ENCODE peak calls at places on chromosome 20, in six cellular contexts. E, D, M, G, I and Q are unnamed samples. For H3K9me3, the result is how much of the 10 kb centered on the place peaks cover.

GRCh38 chr20:56625837-56626236 is 3.3 kb upstream of the TFAP2C start:
- DNase-seq in D (no peak), G (no peak), E (no peak), I (no peak), M (no peak), Q (no peak)

GRCh38 chr20:17693534-17694001 is 6.2 kb upstream of the BANF2 start:
- DNase-seq in M (no peak), E (no peak), I (no peak), G (peak), D (no peak), Q (no peak)

GRCh38 chr20:13205848-13206434 is 15.1 kb upstream of the ISM1 start:
- DNase-seq in E (no peak), M (no peak), G (no peak), I (no peak), D (no peak), Q (no peak)

GRCh38 chr20:34546751-34547181 is 11.8 kb upstream of the MAP1LC3A start:
- DNase-seq in M (no peak), D (no peak), E (no peak), G (no peak), I (no peak), Q (no peak)

GRCh38 chr20:10550204-10551118 is 115.4 kb downstream of the SLX4IP start:
- DNase-seq in E (no peak), M (no peak), G (no peak), I (no peak), D (no peak), Q (no peak)

GRCh38 chr20:5580940-5581708 is 169.1 kb upstream of the SHLD1 start:
- DNase-seq in G (no peak), I (no peak), D (no peak), E (no peak), M (no peak), Q (no peak)

GRCh38 chr20:47493954-47494293 is 7.8 kb upstream of the NCOA3 start:
- DNase-seq in I (no peak), D (no peak), G (no peak), M (no peak), E (no peak), Q (no peak)

GRCh38 chr20:17762243-17762872 is 62.6 kb downstream of the BANF2 start:
- DNase-seq in I (no peak), G (peak), E (no peak), D (no peak), M (no peak), Q (no peak)

GRCh38 chr20:35339007-35339406 is 46.8 kb upstream of the FAM83C start:
- DNase-seq in E (no peak), G (no peak), I (no peak), M (no peak), D (peak), Q (no peak)

GRCh38 chr20:4014031-4014474 is 1.3 kb downstream of the RNF24 start:
- DNase-seq in M (peak), I (no peak), D (peak), E (no peak), G (peak), Q (no peak)

GRCh38 chr20:1894471-1894950 is 696 bp upstream of the SIRPA start:
- DNase-seq in M (no peak), G (peak), D (peak), I (peak), E (peak), Q (no peak)

GRCh38 chr20:44642203-44643153 is 9.0 kb downstream of the ADA start:
- DNase-seq in D (peak), I (peak), E (peak), M (peak), G (peak), Q (no peak)

GRCh38 chr20:38114353-38114791 is 50.7 kb downstream of the TGM2 start:
- DNase-seq in D (peak), I (no peak), G (no peak), M (peak), E (no peak), Q (peak)

GRCh38 chr20:44810391-44811149 is at the start of gene RIMS4:
- DNase-seq in D (peak), E (no peak), I (no peak), M (no peak), G (no peak), Q (no peak)

GRCh38 chr20:13870349-13870748 is 85.5 kb downstream of the NDUFAF5 start:
- DNase-seq in G (no peak), D (no peak), E (no peak), M (no peak), I (no peak), Q (no peak)

GRCh38 chr20:17024513-17025105 is 202.2 kb upstream of the PCSK2 start:
- DNase-seq in G (no peak), E (no peak), D (peak), I (no peak), M (peak), Q (no peak)

GRCh38 chr20:56630506-56631317 is 1.6 kb downstream of the TFAP2C start:
- DNase-seq in M (peak), D (peak), I (no peak), E (no peak), G (no peak), Q (no peak)

GRCh38 chr20:5161536-5162164 is 34.8 kb downstream of the CDS2 start:
- DNase-seq in E (no peak), I (no peak), M (no peak), D (no peak), G (no peak), Q (no peak)

GRCh38 chr20:52004720-52005119 is 186.9 kb downstream of the ZFP64 start:
- DNase-seq in E (no peak), G (no peak), D (peak), M (no peak), I (no peak), Q (no peak)

GRCh38 chr20:6765469-6766058 is 1.9 kb upstream of the BMP2 start:
- DNase-seq in I (no peak), D (peak), E (no peak), G (no peak), M (peak), Q (no peak)

GRCh38 chr20:17326096-17326495 is 99.3 kb downstream of the PCSK2 start:
- DNase-seq in D (no peak), E (no peak), G (no peak), I (no peak), M (no peak), Q (no peak)

GRCh38 chr20:50671626-50672025 is 19.7 kb downstream of the RIPOR3 start:
- DNase-seq in E (no peak), I (no peak), G (no peak), M (no peak), D (no peak), Q (no peak)

GRCh38 chr20:24836900-24837299 is 112.2 kb upstream of the CST7 start:
- DNase-seq in G (no peak), M (no peak), E (no peak), D (no peak), I (no peak), Q (peak)

GRCh38 chr20:35901678-35902544 is 52.4 kb downstream of the SCAND1 start:
- DNase-seq in E (no peak), I (no peak), D (peak), G (no peak), M (peak), Q (no peak)

GRCh38 chr20:50318709-50319108 is 128.1 kb downstream of the CEBPB start:
- DNase-seq in M (no peak), D (no peak), I (no peak), E (no peak), G (peak), Q (no peak)

GRCh38 chr20:17859616-17860232 is 108.9 kb downstream of the SNX5 start:
- DNase-seq in M (no peak), E (no peak), I (no peak), G (no peak), D (no peak), Q (no peak)

GRCh38 chr20:34516874-34517542 is 786 bp downstream of the DYNLRB1 start:
- DNase-seq in I (no peak), G (no peak), D (peak), E (no peak), M (no peak), Q (no peak)

GRCh38 chr20:19964289-19965263 is 52.6 kb upstream of the NAA20 start:
- DNase-seq in G (peak), D (peak), I (peak), M (peak), E (peak), Q (peak)

GRCh38 chr20:25058797-25059486 is 1.0 kb upstream of the ACSS1 start:
- DNase-seq in M (no peak), D (peak), G (no peak), E (no peak), I (no peak), Q (no peak)

GRCh38 chr20:38001173-38001875 is 31.9 kb downstream of the TTI1 start:
- DNase-seq in D (peak), G (no peak), E (no peak), I (no peak), M (no peak), Q (no peak)

GRCh38 chr20:57582432-57583288 is 21.8 kb downstream of the PCK1 start:
- DNase-seq in I (no peak), G (no peak), D (peak), M (peak), E (peak), Q (no peak)

GRCh38 chr20:49045440-49046086 is 549 bp upstream of the CSE1L start:
- DNase-seq in M (no peak), G (no peak), D (peak), E (peak), I (peak), Q (no peak)

GRCh38 chr20:20712004-20712473 is 405 bp downstream of the RALGAPA2 start:
- DNase-seq in G (no peak), I (no peak), M (no peak), D (peak), E (no peak), Q (peak)

GRCh38 chr20:51861726-51862466 is 59.6 kb upstream of the SALL4 start:
- DNase-seq in G (no peak), M (no peak), E (no peak), I (no peak), D (no peak), Q (no peak)

GRCh38 chr20:25233016-25233772 is 14.7 kb upstream of the PYGB start:
- DNase-seq in M (peak), E (peak), G (peak), I (no peak), D (peak), Q (no peak)

GRCh38 chr20:37567331-37567665 is 39.6 kb upstream of the BLCAP start:
- DNase-seq in E (no peak), I (no peak), G (no peak), D (no peak), M (no peak), Q (no peak)

DNA sequence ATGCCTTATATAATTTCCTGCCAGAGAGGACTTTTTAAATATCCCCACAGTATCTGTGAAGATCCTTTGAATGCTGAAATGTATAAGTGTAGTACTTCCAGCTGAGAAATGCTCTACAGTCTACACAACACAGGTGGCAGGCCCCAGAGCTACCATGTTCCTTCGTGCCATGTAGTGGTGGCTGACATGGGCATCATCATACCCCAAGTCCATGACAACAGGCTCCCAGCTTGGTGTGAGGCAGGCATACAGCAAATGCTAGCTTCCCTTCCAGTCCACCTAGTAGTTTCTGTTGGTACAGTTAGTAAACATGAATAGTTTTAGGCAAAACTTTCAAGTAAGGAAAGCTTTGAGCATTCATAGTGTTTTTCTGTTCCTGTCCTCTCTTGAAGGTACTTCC is 61.2 kb upstream of the EMILIN3 start:
- DNase-seq in E (no peak), D (no peak), M (no peak), I (no peak), G (no peak), Q (no peak)
- H3K9me3 ChIP-seq in E (under half), D (under half), M (under half), I (under half), G (under half), Q (under half)

GRCh38 chr20:15835811-15836210 is 737.4 kb downstream of the KIF16B start:
- DNase-seq in I (no peak), E (no peak), D (no peak), G (no peak), M (no peak), Q (no peak)
- H3K9me3 ChIP-seq in I (under half), E (under half), D (under half), G (under half), M (under half), Q (under half)

GRCh38 chr20:45987108-45987780 is 15.2 kb upstream of the ZNF335 start:
- DNase-seq in D (peak), G (no peak), M (peak), E (peak), I (peak), Q (no peak)
- H3K9me3 ChIP-seq in D (under half), G (under half), M (under half), E (under half), I (under half), Q (under half)

DNA sequence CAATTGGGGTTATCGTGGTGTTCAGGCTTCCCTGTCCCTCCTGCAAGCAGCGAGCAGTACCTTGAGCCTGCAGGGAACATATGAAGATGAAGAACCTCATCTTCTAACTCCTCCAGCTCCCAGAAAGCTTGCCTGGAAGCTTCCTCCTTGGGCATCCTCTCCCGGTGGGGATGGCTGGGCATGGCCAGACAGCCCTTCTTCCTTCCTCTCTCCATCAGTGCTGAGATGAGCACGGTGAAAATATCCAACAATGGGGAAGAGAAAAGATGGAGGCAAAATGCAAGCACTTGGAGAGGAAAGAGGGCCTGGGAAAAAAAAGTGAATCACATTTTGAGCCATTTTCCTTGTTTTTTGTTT is 107.7 kb upstream of the FOXA2 start:
- DNase-seq in G (no peak), D (no peak), E (no peak), I (no peak), M (no peak), Q (no peak)
- H3K9me3 ChIP-seq in G (under half), D (under half), E (under half), I (under half), M (under half), Q (under half)

GRCh38 chr20:59839372-59839771 is 94.1 kb downstream of the SYCP2 start:
- DNase-seq in E (no peak), G (no peak), M (no peak), D (no peak), I (no peak), Q (no peak)
- H3K9me3 ChIP-seq in E (under half), G (under half), M (under half), D (under half), I (under half), Q (under half)

GRCh38 chr20:41716911-41717310 is 98.7 kb upstream of the CHD6 start:
- DNase-seq in M (no peak), E (no peak), I (no peak), G (no peak), D (no peak), Q (no peak)
- H3K9me3 ChIP-seq in M (under half), E (under half), I (under half), G (under half), D (under half), Q (under half)

DNA sequence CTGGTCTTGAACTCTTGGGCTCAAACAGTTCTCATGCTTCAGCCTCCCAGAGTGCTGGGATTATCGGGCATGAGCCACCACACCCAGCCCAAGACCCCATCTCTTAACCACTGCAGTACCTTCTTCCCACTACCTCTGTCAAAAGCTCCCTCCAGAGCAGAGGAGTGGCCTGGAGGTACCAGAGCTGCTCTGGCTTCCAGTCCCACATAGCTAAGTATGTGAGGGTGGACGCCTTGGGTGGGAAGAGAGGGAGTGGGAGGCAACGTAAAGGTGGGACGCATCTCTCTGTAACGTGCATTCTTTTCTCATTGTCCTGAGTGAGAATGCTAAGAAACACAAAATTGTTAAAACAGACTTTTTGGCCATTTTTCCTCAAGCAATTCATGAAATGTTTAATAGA is 24.5 kb downstream of the TM9SF4 start:
- DNase-seq in G (no peak), D (no peak), E (no peak), M (no peak), I (no peak), Q (no peak)
- H3K9me3 ChIP-seq in G (under half), D (under half), E (under half), M (under half), I (under half), Q (under half)

DNA sequence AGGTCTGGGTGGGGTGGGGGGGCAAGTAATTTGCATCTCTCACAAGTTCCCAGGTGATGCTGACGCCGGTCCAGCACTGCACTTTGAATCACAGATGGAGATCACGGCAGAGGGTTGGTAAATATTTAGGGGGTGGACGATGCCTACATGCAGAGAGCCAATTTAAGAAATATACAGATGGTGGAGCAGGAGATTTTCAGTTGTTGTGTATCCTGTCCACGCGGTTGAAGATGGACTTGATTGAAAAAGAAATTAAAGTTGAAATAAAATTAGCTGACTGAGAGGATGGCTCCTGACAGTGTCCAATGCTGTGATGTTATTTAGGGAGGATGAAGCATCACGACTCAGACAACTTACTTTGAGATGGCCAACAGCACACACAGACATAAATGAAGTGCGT is 74.6 kb downstream of the PHACTR3 start:
- DNase-seq in M (no peak), E (no peak), I (no peak), G (no peak), D (no peak), Q (no peak)
- H3K9me3 ChIP-seq in M (under half), E (under half), I (under half), G (under half), D (under half), Q (under half)

GRCh38 chr20:30602424-30602823 is 655.0 kb upstream of the DEFB115 start:
- DNase-seq in D (no peak), I (no peak), E (no peak), G (no peak), M (no peak), Q (no peak)

GRCh38 chr20:30601974-30602373 is 655.5 kb upstream of the DEFB115 start:
- DNase-seq in D (no peak), M (no peak), I (no peak), G (no peak), E (no peak), Q (no peak)

GRCh38 chr20:30599990-30600389 is 657.5 kb upstream of the DEFB115 start:
- DNase-seq in M (no peak), I (no peak), E (no peak), D (no peak), G (no peak), Q (no peak)

GRCh38 chr20:30595698-30596097 is 661.8 kb upstream of the DEFB115 start:
- DNase-seq in D (no peak), M (no peak), E (no peak), I (no peak), G (no peak), Q (no peak)

DNA sequence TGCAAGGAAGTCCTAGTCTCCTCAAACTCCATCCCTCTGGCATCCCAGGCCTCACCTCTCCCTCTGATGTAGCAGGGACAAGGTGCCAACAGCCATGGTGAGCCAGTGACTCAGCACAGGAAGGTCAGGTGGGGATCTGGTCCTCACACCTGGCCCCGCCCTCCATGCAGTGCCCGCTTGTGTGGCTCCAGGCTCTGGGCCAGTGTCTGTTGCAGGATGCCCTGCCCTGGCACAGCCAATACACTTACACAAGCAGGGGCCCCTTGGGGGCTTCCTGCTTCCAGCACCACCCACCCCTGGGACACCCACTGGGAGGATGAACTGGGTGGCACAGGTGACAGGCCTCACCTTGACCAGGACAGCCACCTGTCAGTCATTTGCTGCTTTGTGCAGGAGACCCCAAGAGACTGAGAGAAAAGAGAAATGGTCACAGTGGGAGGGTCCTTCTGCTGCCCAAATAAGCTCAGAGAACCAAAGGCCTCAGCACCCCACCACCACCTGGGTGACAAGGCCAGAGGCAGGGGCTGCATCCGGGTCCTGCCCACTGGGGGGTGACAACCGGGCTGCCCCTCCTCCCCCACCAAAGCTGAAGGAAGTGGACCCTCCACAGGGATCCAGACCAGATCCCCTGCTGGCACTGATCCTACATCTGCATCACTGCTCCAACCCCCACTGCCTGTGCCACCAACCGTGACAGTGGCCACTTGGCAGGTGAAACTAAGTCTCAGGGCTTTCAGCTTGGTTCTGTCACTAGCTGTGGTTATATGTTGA is 658.8 kb upstream of the DEFB115 start:
- DNase-seq in I (no peak), M (no peak), E (no peak), G (no peak), D (no peak), Q (no peak)
- H3K9me3 ChIP-seq in I (under half), M (under half), E (under half), G (under half), D (under half), Q (under half)